ENCODE peak calls at places on chromosomes 11 and 22, in four cellular contexts. One of them, this sample, is unnamed.

GRCh38 chr11:11472096-11472495 is 119.0 kb upstream of the CSNK2A3 start:
- DNase-seq in stimulated activated CD4-positive, alpha-beta T cell treated with anti-CD3 and anti-CD28 coated beads, Interleukin-4, amount 100 ng/mL, for 1 hour: no peak
- DNase-seq in hypothalamus: no peak
- DNase-seq in effector CD4-positive, alpha-beta T cell: no peak
- DNase-seq in this sample: no peak

GRCh38 chr11:38176812-38177322 is 1578.8 kb upstream of the RAG2 start:
- DNase-seq in stimulated activated CD4-positive, alpha-beta T cell treated with anti-CD3 and anti-CD28 coated beads, Interleukin-4, amount 100 ng/mL, for 1 hour: no peak
- DNase-seq in hypothalamus: no peak
- DNase-seq in effector CD4-positive, alpha-beta T cell: no peak
- DNase-seq in this sample: no peak

GRCh38 chr11:60978546-60979380 is 7.3 kb downstream of the CD6 start:
- DNase-seq in stimulated activated CD4-positive, alpha-beta T cell treated with anti-CD3 and anti-CD28 coated beads, Interleukin-4, amount 100 ng/mL, for 1 hour: peak
- DNase-seq in hypothalamus: no peak
- DNase-seq in effector CD4-positive, alpha-beta T cell: no peak
- DNase-seq in this sample: peak

GRCh38 chr11:80980221-80980620 is 1539.4 kb upstream of the TENM4 start:
- DNase-seq in stimulated activated CD4-positive, alpha-beta T cell treated with anti-CD3 and anti-CD28 coated beads, Interleukin-4, amount 100 ng/mL, for 1 hour: no peak
- DNase-seq in hypothalamus: no peak
- DNase-seq in effector CD4-positive, alpha-beta T cell: no peak
- DNase-seq in this sample: no peak

GRCh38 chr11:56670984-56671383 is 7.5 kb downstream of the OR5AR1 start:
- DNase-seq in stimulated activated CD4-positive, alpha-beta T cell treated with anti-CD3 and anti-CD28 coated beads, Interleukin-4, amount 100 ng/mL, for 1 hour: no peak
- DNase-seq in hypothalamus: no peak
- DNase-seq in effector CD4-positive, alpha-beta T cell: no peak
- DNase-seq in this sample: no peak

GRCh38 chr11:38315151-38315550 is 1717.1 kb upstream of the RAG2 start:
- DNase-seq in stimulated activated CD4-positive, alpha-beta T cell treated with anti-CD3 and anti-CD28 coated beads, Interleukin-4, amount 100 ng/mL, for 1 hour: no peak
- DNase-seq in hypothalamus: no peak
- DNase-seq in effector CD4-positive, alpha-beta T cell: no peak
- DNase-seq in this sample: no peak

GRCh38 chr11:130846606-130847005 is 69.7 kb downstream of the SNX19 start:
- DNase-seq in stimulated activated CD4-positive, alpha-beta T cell treated with anti-CD3 and anti-CD28 coated beads, Interleukin-4, amount 100 ng/mL, for 1 hour: no peak
- DNase-seq in hypothalamus: no peak
- DNase-seq in effector CD4-positive, alpha-beta T cell: no peak
- DNase-seq in this sample: no peak

GRCh38 chr11:19698493-19699292 is 13.9 kb upstream of the NAV2 start:
- DNase-seq in stimulated activated CD4-positive, alpha-beta T cell treated with anti-CD3 and anti-CD28 coated beads, Interleukin-4, amount 100 ng/mL, for 1 hour: no peak
- DNase-seq in hypothalamus: no peak
- DNase-seq in effector CD4-positive, alpha-beta T cell: no peak
- DNase-seq in this sample: no peak

GRCh38 chr11:49995559-49995958 is 13.2 kb upstream of the OR4C12 start:
- DNase-seq in stimulated activated CD4-positive, alpha-beta T cell treated with anti-CD3 and anti-CD28 coated beads, Interleukin-4, amount 100 ng/mL, for 1 hour: no peak
- DNase-seq in hypothalamus: no peak
- DNase-seq in effector CD4-positive, alpha-beta T cell: no peak
- DNase-seq in this sample: peak

GRCh38 chr22:26399288-26399687 is 29.8 kb upstream of the ASPHD2 start:
- DNase-seq in stimulated activated CD4-positive, alpha-beta T cell treated with anti-CD3 and anti-CD28 coated beads, Interleukin-4, amount 100 ng/mL, for 1 hour: no peak
- DNase-seq in hypothalamus: no peak
- DNase-seq in effector CD4-positive, alpha-beta T cell: no peak
- DNase-seq in this sample: no peak

GRCh38 chr22:40001800-40002577 is 7.2 kb downstream of the FAM83F start:
- DNase-seq in stimulated activated CD4-positive, alpha-beta T cell treated with anti-CD3 and anti-CD28 coated beads, Interleukin-4, amount 100 ng/mL, for 1 hour: no peak
- DNase-seq in hypothalamus: no peak
- DNase-seq in effector CD4-positive, alpha-beta T cell: no peak
- DNase-seq in this sample: no peak

GRCh38 chr11:1581976-1582375 is 3.1 kb downstream of the KRTAP5-1 start:
- DNase-seq in stimulated activated CD4-positive, alpha-beta T cell treated with anti-CD3 and anti-CD28 coated beads, Interleukin-4, amount 100 ng/mL, for 1 hour: no peak
- DNase-seq in hypothalamus: no peak
- DNase-seq in effector CD4-positive, alpha-beta T cell: no peak
- DNase-seq in this sample: no peak

GRCh38 chr11:93957553-93957952 is 63.6 kb upstream of the HEPHL1 start:
- DNase-seq in stimulated activated CD4-positive, alpha-beta T cell treated with anti-CD3 and anti-CD28 coated beads, Interleukin-4, amount 100 ng/mL, for 1 hour: no peak
- DNase-seq in hypothalamus: no peak
- DNase-seq in effector CD4-positive, alpha-beta T cell: no peak
- DNase-seq in this sample: no peak

GRCh38 chr22:30373331-30374325 is 13.6 kb downstream of the RNF215 start:
- DNase-seq in stimulated activated CD4-positive, alpha-beta T cell treated with anti-CD3 and anti-CD28 coated beads, Interleukin-4, amount 100 ng/mL, for 1 hour: no peak
- DNase-seq in hypothalamus: peak
- DNase-seq in effector CD4-positive, alpha-beta T cell: no peak
- DNase-seq in this sample: no peak

GRCh38 chr11:126756416-126756815 is 244.2 kb downstream of the KIRREL3 start:
- DNase-seq in stimulated activated CD4-positive, alpha-beta T cell treated with anti-CD3 and anti-CD28 coated beads, Interleukin-4, amount 100 ng/mL, for 1 hour: no peak
- DNase-seq in hypothalamus: no peak
- DNase-seq in effector CD4-positive, alpha-beta T cell: no peak
- DNase-seq in this sample: no peak

GRCh38 chr11:67504950-67505561 is at the start of gene PITPNM1:
- DNase-seq in stimulated activated CD4-positive, alpha-beta T cell treated with anti-CD3 and anti-CD28 coated beads, Interleukin-4, amount 100 ng/mL, for 1 hour: peak
- DNase-seq in hypothalamus: peak
- DNase-seq in effector CD4-positive, alpha-beta T cell: peak
- DNase-seq in this sample: no peak

GRCh38 chr11:131073167-131073566 is 156.9 kb upstream of the SNX19 start:
- DNase-seq in stimulated activated CD4-positive, alpha-beta T cell treated with anti-CD3 and anti-CD28 coated beads, Interleukin-4, amount 100 ng/mL, for 1 hour: no peak
- DNase-seq in hypothalamus: no peak
- DNase-seq in effector CD4-positive, alpha-beta T cell: no peak
- DNase-seq in this sample: no peak

GRCh38 chr11:5809905-5810792 is 1.4 kb downstream of the OR52N2 start:
- DNase-seq in stimulated activated CD4-positive, alpha-beta T cell treated with anti-CD3 and anti-CD28 coated beads, Interleukin-4, amount 100 ng/mL, for 1 hour: no peak
- DNase-seq in hypothalamus: no peak
- DNase-seq in effector CD4-positive, alpha-beta T cell: no peak
- DNase-seq in this sample: no peak

GRCh38 chr11:104043137-104043536 is 6.7 kb downstream of the DDI1 start:
- DNase-seq in stimulated activated CD4-positive, alpha-beta T cell treated with anti-CD3 and anti-CD28 coated beads, Interleukin-4, amount 100 ng/mL, for 1 hour: no peak
- DNase-seq in hypothalamus: no peak
- DNase-seq in effector CD4-positive, alpha-beta T cell: no peak
- DNase-seq in this sample: no peak

GRCh38 chr11:131808466-131808865 is 438.1 kb downstream of the NTM start:
- DNase-seq in stimulated activated CD4-positive, alpha-beta T cell treated with anti-CD3 and anti-CD28 coated beads, Interleukin-4, amount 100 ng/mL, for 1 hour: no peak
- DNase-seq in hypothalamus: no peak
- DNase-seq in effector CD4-positive, alpha-beta T cell: no peak
- DNase-seq in this sample: no peak

GRCh38 chr11:67268036-67268683 is 1.9 kb downstream of the GRK2 start:
- DNase-seq in stimulated activated CD4-positive, alpha-beta T cell treated with anti-CD3 and anti-CD28 coated beads, Interleukin-4, amount 100 ng/mL, for 1 hour: peak
- DNase-seq in hypothalamus: no peak
- DNase-seq in effector CD4-positive, alpha-beta T cell: peak
- DNase-seq in this sample: no peak

GRCh38 chr22:37428649-37429586 is 1.6 kb upstream of the ELFN2 start:
- DNase-seq in stimulated activated CD4-positive, alpha-beta T cell treated with anti-CD3 and anti-CD28 coated beads, Interleukin-4, amount 100 ng/mL, for 1 hour: peak
- DNase-seq in hypothalamus: no peak
- DNase-seq in effector CD4-positive, alpha-beta T cell: peak
- DNase-seq in this sample: peak

GRCh38 chr22:43917523-43917922 is 6.1 kb upstream of the PNPLA3 start:
- DNase-seq in stimulated activated CD4-positive, alpha-beta T cell treated with anti-CD3 and anti-CD28 coated beads, Interleukin-4, amount 100 ng/mL, for 1 hour: no peak
- DNase-seq in hypothalamus: no peak
- DNase-seq in effector CD4-positive, alpha-beta T cell: no peak
- DNase-seq in this sample: no peak

GRCh38 chr11:95084509-95084908 is 5.1 kb upstream of the ENDOD1 start:
- DNase-seq in stimulated activated CD4-positive, alpha-beta T cell treated with anti-CD3 and anti-CD28 coated beads, Interleukin-4, amount 100 ng/mL, for 1 hour: peak
- DNase-seq in hypothalamus: no peak
- DNase-seq in effector CD4-positive, alpha-beta T cell: no peak
- DNase-seq in this sample: no peak

GRCh38 chr22:49616356-49617231 is 211.1 kb downstream of the BRD1 start:
- DNase-seq in stimulated activated CD4-positive, alpha-beta T cell treated with anti-CD3 and anti-CD28 coated beads, Interleukin-4, amount 100 ng/mL, for 1 hour: no peak
- DNase-seq in hypothalamus: no peak
- DNase-seq in effector CD4-positive, alpha-beta T cell: no peak
- DNase-seq in this sample: no peak

GRCh38 chr11:23212829-23213228 is 352.6 kb upstream of the CCDC179 start:
- DNase-seq in stimulated activated CD4-positive, alpha-beta T cell treated with anti-CD3 and anti-CD28 coated beads, Interleukin-4, amount 100 ng/mL, for 1 hour: no peak
- DNase-seq in hypothalamus: no peak
- DNase-seq in effector CD4-positive, alpha-beta T cell: no peak
- DNase-seq in this sample: no peak

GRCh38 chr11:18371279-18371678 is 23.1 kb upstream of the LDHA start:
- DNase-seq in stimulated activated CD4-positive, alpha-beta T cell treated with anti-CD3 and anti-CD28 coated beads, Interleukin-4, amount 100 ng/mL, for 1 hour: no peak
- DNase-seq in hypothalamus: no peak
- DNase-seq in effector CD4-positive, alpha-beta T cell: no peak
- DNase-seq in this sample: no peak

GRCh38 chr22:23815781-23816551 is 22.8 kb downstream of the DERL3 start:
- DNase-seq in stimulated activated CD4-positive, alpha-beta T cell treated with anti-CD3 and anti-CD28 coated beads, Interleukin-4, amount 100 ng/mL, for 1 hour: no peak
- DNase-seq in hypothalamus: no peak
- DNase-seq in effector CD4-positive, alpha-beta T cell: no peak
- DNase-seq in this sample: no peak

GRCh38 chr11:61279934-61280656 is 15.0 kb downstream of the VWCE start:
- DNase-seq in stimulated activated CD4-positive, alpha-beta T cell treated with anti-CD3 and anti-CD28 coated beads, Interleukin-4, amount 100 ng/mL, for 1 hour: no peak
- DNase-seq in hypothalamus: no peak
- DNase-seq in effector CD4-positive, alpha-beta T cell: no peak
- DNase-seq in this sample: peak

GRCh38 chr22:44965171-44965570 is 44.6 kb downstream of the PHF21B start:
- DNase-seq in stimulated activated CD4-positive, alpha-beta T cell treated with anti-CD3 and anti-CD28 coated beads, Interleukin-4, amount 100 ng/mL, for 1 hour: no peak
- DNase-seq in hypothalamus: no peak
- DNase-seq in effector CD4-positive, alpha-beta T cell: no peak
- DNase-seq in this sample: no peak

GRCh38 chr11:74069146-74070046 is 60.5 kb upstream of the UCP3 start:
- DNase-seq in stimulated activated CD4-positive, alpha-beta T cell treated with anti-CD3 and anti-CD28 coated beads, Interleukin-4, amount 100 ng/mL, for 1 hour: no peak
- DNase-seq in hypothalamus: no peak
- DNase-seq in effector CD4-positive, alpha-beta T cell: no peak
- DNase-seq in this sample: no peak

GRCh38 chr22:40176921-40177737 is 596 bp upstream of the TNRC6B start:
- DNase-seq in stimulated activated CD4-positive, alpha-beta T cell treated with anti-CD3 and anti-CD28 coated beads, Interleukin-4, amount 100 ng/mL, for 1 hour: peak
- DNase-seq in hypothalamus: no peak
- DNase-seq in effector CD4-positive, alpha-beta T cell: peak
- DNase-seq in this sample: no peak

This sample was measured in NCI-H2171.